ENCODE peak calls at places on chromosomes 1 and 21, in seven cellular contexts. One of them, this sample, is unnamed.

GRCh38 chr1:245678866-245679411 is 524.2 kb downstream of the KIF26B start:
- DNase-seq in CD8-positive, alpha-beta T cell: no peak
- DNase-seq in ovary: no peak
- DNase-seq in neural progenitor cell: no peak
- DNase-seq in fibroblast of lung: no peak
- DNase-seq in suprapubic skin: no peak
- DNase-seq in colonic mucosa: no peak
- DNase-seq in this sample: no peak

GRCh38 chr1:81548918-81549587 is 251.7 kb upstream of the ADGRL2 start:
- DNase-seq in CD8-positive, alpha-beta T cell: no peak
- DNase-seq in ovary: no peak
- DNase-seq in neural progenitor cell: no peak
- DNase-seq in fibroblast of lung: no peak
- DNase-seq in suprapubic skin: no peak
- DNase-seq in colonic mucosa: no peak
- DNase-seq in this sample: no peak

GRCh38 chr21:35697321-35697808 is 363.0 kb downstream of the SETD4 start:
- DNase-seq in CD8-positive, alpha-beta T cell: no peak
- DNase-seq in ovary: peak
- DNase-seq in neural progenitor cell: no peak
- DNase-seq in fibroblast of lung: peak
- DNase-seq in suprapubic skin: peak
- DNase-seq in colonic mucosa: peak
- DNase-seq in this sample: peak

GRCh38 chr1:223363057-223363855 is 720 bp downstream of the SUSD4 start:
- DNase-seq in CD8-positive, alpha-beta T cell: no peak
- DNase-seq in ovary: peak
- DNase-seq in neural progenitor cell: peak
- DNase-seq in fibroblast of lung: peak
- DNase-seq in suprapubic skin: no peak
- DNase-seq in colonic mucosa: no peak
- DNase-seq in this sample: no peak

GRCh38 chr1:8510041-8510823 is 192.3 kb downstream of the SLC45A1 start:
- DNase-seq in CD8-positive, alpha-beta T cell: no peak
- DNase-seq in ovary: no peak
- DNase-seq in neural progenitor cell: no peak
- DNase-seq in fibroblast of lung: peak
- DNase-seq in suprapubic skin: no peak
- DNase-seq in colonic mucosa: no peak
- DNase-seq in this sample: no peak

GRCh38 chr1:228309548-228310067 is 97.0 kb downstream of the TRIM11 start:
- DNase-seq in CD8-positive, alpha-beta T cell: no peak
- DNase-seq in ovary: no peak
- DNase-seq in neural progenitor cell: no peak
- DNase-seq in fibroblast of lung: no peak
- DNase-seq in suprapubic skin: peak
- DNase-seq in colonic mucosa: no peak
- DNase-seq in this sample: no peak

GRCh38 chr1:31760901-31761470 is 3.2 kb downstream of the ADGRB2 start:
- DNase-seq in CD8-positive, alpha-beta T cell: no peak
- DNase-seq in ovary: peak
- DNase-seq in neural progenitor cell: peak
- DNase-seq in fibroblast of lung: peak
- DNase-seq in suprapubic skin: peak
- DNase-seq in colonic mucosa: peak
- DNase-seq in this sample: peak

GRCh38 chr1:240237305-240237721 is 145.6 kb downstream of the FMN2 start:
- DNase-seq in CD8-positive, alpha-beta T cell: no peak
- DNase-seq in ovary: no peak
- DNase-seq in neural progenitor cell: no peak
- DNase-seq in fibroblast of lung: peak
- DNase-seq in suprapubic skin: no peak
- DNase-seq in colonic mucosa: no peak
- DNase-seq in this sample: no peak

GRCh38 chr1:207825719-207826556 is 74.1 kb downstream of the CD46 start:
- DNase-seq in CD8-positive, alpha-beta T cell: peak
- DNase-seq in ovary: peak
- DNase-seq in neural progenitor cell: no peak
- DNase-seq in fibroblast of lung: peak
- DNase-seq in suprapubic skin: peak
- DNase-seq in colonic mucosa: peak
- DNase-seq in this sample: peak

GRCh38 chr1:238562376-238562775 is 671.7 kb upstream of the ZP4 start:
- DNase-seq in CD8-positive, alpha-beta T cell: no peak
- DNase-seq in ovary: no peak
- DNase-seq in neural progenitor cell: no peak
- DNase-seq in fibroblast of lung: peak
- DNase-seq in suprapubic skin: no peak
- DNase-seq in colonic mucosa: no peak
- DNase-seq in this sample: no peak

GRCh38 chr1:55053265-55053954 is 14.1 kb downstream of the PCSK9 start:
- DNase-seq in CD8-positive, alpha-beta T cell: no peak
- DNase-seq in ovary: no peak
- DNase-seq in neural progenitor cell: no peak
- DNase-seq in fibroblast of lung: no peak
- DNase-seq in suprapubic skin: peak
- DNase-seq in colonic mucosa: no peak
- DNase-seq in this sample: no peak

GRCh38 chr21:34626131-34626530 is 11.2 kb upstream of the RCAN1 start:
- DNase-seq in CD8-positive, alpha-beta T cell: no peak
- DNase-seq in ovary: no peak
- DNase-seq in neural progenitor cell: no peak
- DNase-seq in fibroblast of lung: peak
- DNase-seq in suprapubic skin: no peak
- DNase-seq in colonic mucosa: no peak
- DNase-seq in this sample: no peak

GRCh38 chr1:201016211-201016651 is 7.3 kb downstream of the KIF21B start:
- DNase-seq in CD8-positive, alpha-beta T cell: no peak
- DNase-seq in ovary: peak
- DNase-seq in neural progenitor cell: no peak
- DNase-seq in fibroblast of lung: peak
- DNase-seq in suprapubic skin: no peak
- DNase-seq in colonic mucosa: peak
- DNase-seq in this sample: peak

GRCh38 chr21:36337099-36337509 is 17.1 kb downstream of the MORC3 start:
- DNase-seq in CD8-positive, alpha-beta T cell: no peak
- DNase-seq in ovary: no peak
- DNase-seq in neural progenitor cell: no peak
- DNase-seq in fibroblast of lung: peak
- DNase-seq in suprapubic skin: no peak
- DNase-seq in colonic mucosa: no peak
- DNase-seq in this sample: no peak

GRCh38 chr1:221087919-221088318 is 208.7 kb downstream of the HLX start:
- DNase-seq in CD8-positive, alpha-beta T cell: no peak
- DNase-seq in ovary: no peak
- DNase-seq in neural progenitor cell: no peak
- DNase-seq in fibroblast of lung: no peak
- DNase-seq in suprapubic skin: no peak
- DNase-seq in colonic mucosa: no peak
- DNase-seq in this sample: no peak

GRCh38 chr1:169586395-169587255 is at the start of gene F5:
- DNase-seq in CD8-positive, alpha-beta T cell: peak
- DNase-seq in ovary: peak
- DNase-seq in neural progenitor cell: peak
- DNase-seq in fibroblast of lung: peak
- DNase-seq in suprapubic skin: peak
- DNase-seq in colonic mucosa: peak
- DNase-seq in this sample: peak

GRCh38 chr1:32818804-32819541 is 1.5 kb downstream of the S100PBP start:
- DNase-seq in CD8-positive, alpha-beta T cell: no peak
- DNase-seq in ovary: no peak
- DNase-seq in neural progenitor cell: no peak
- DNase-seq in fibroblast of lung: no peak
- DNase-seq in suprapubic skin: no peak
- DNase-seq in colonic mucosa: peak
- DNase-seq in this sample: no peak

GRCh38 chr1:18234790-18235242 is 127.2 kb downstream of the IGSF21 start:
- DNase-seq in CD8-positive, alpha-beta T cell: no peak
- DNase-seq in ovary: no peak
- DNase-seq in neural progenitor cell: peak
- DNase-seq in fibroblast of lung: no peak
- DNase-seq in suprapubic skin: no peak
- DNase-seq in colonic mucosa: peak
- DNase-seq in this sample: no peak

GRCh38 chr1:1433804-1434130 is 1.7 kb upstream of the VWA1 start:
- DNase-seq in CD8-positive, alpha-beta T cell: no peak
- DNase-seq in ovary: peak
- DNase-seq in neural progenitor cell: peak
- DNase-seq in fibroblast of lung: peak
- DNase-seq in suprapubic skin: no peak
- DNase-seq in colonic mucosa: peak
- DNase-seq in this sample: no peak

GRCh38 chr1:89023026-89023425 is 360 bp upstream of the GBP3 start:
- DNase-seq in CD8-positive, alpha-beta T cell: no peak
- DNase-seq in ovary: no peak
- DNase-seq in neural progenitor cell: no peak
- DNase-seq in fibroblast of lung: no peak
- DNase-seq in suprapubic skin: no peak
- DNase-seq in colonic mucosa: no peak
- DNase-seq in this sample: no peak
- H3K27ac ChIP-seq in CD8-positive, alpha-beta T cell: peak
- H3K27ac ChIP-seq in ovary: peak
- H3K27ac ChIP-seq in neural progenitor cell: no peak
- H3K27ac ChIP-seq in fibroblast of lung: peak
- H3K27ac ChIP-seq in suprapubic skin: peak
- H3K27ac ChIP-seq in colonic mucosa: peak
- H3K27ac ChIP-seq in this sample: no peak

GRCh38 chr1:198598796-198599321 is 40.0 kb upstream of the PTPRC start:
- DNase-seq in CD8-positive, alpha-beta T cell: no peak
- DNase-seq in ovary: no peak
- DNase-seq in neural progenitor cell: no peak
- DNase-seq in fibroblast of lung: peak
- DNase-seq in suprapubic skin: no peak
- DNase-seq in colonic mucosa: no peak
- DNase-seq in this sample: no peak

GRCh38 chr1:198600906-198601305 is 37.9 kb upstream of the PTPRC start:
- DNase-seq in CD8-positive, alpha-beta T cell: no peak
- DNase-seq in ovary: no peak
- DNase-seq in neural progenitor cell: no peak
- DNase-seq in fibroblast of lung: no peak
- DNase-seq in suprapubic skin: no peak
- DNase-seq in colonic mucosa: no peak
- DNase-seq in this sample: no peak

GRCh38 chr1:198595765-198596164 is 43.1 kb upstream of the PTPRC start:
- DNase-seq in CD8-positive, alpha-beta T cell: no peak
- DNase-seq in ovary: no peak
- DNase-seq in neural progenitor cell: no peak
- DNase-seq in fibroblast of lung: no peak
- DNase-seq in suprapubic skin: no peak
- DNase-seq in colonic mucosa: no peak
- DNase-seq in this sample: no peak

GRCh38 chr1:198599749-198600148 is 39.1 kb upstream of the PTPRC start:
- DNase-seq in CD8-positive, alpha-beta T cell: no peak
- DNase-seq in ovary: no peak
- DNase-seq in neural progenitor cell: no peak
- DNase-seq in fibroblast of lung: no peak
- DNase-seq in suprapubic skin: no peak
- DNase-seq in colonic mucosa: no peak
- DNase-seq in this sample: no peak

DNA sequence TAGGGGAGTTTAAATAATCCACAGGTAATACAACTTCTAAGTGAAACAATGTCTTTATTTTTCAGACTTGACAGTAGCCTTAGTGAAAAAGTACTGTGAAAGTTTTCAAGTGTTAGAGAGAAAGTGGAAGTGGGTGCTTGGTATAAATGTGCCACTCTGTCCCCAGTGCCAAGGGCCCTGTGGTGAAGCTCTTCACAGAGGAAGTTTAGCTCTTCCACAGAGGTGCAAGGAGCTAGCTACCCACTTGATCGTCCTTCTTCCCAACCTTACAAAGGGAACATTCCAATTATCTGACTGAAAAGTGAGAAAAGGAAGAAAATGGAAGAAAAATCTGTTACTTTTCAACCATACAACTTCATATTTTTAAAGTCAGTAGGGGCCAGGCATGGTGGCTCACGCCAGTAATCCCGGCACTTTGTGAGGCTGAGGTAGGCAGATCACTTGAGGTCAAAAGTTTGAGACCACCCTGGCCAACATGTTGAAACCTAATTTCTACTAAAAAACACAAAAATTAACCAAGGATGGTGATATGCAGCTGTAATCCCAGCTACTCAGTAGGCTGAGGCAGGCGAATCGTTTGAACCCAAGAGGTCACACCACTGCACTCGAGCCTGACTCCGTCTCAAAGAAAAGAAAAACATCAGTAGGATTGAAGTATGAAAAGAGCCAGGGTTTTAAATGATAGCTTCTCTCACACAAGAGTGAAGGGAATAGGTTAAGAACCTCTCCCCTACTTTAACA is 41.0 kb upstream of the PTPRC start:
- DNase-seq in CD8-positive, alpha-beta T cell: no peak
- DNase-seq in ovary: no peak
- DNase-seq in neural progenitor cell: no peak
- DNase-seq in fibroblast of lung: no peak
- DNase-seq in suprapubic skin: no peak
- DNase-seq in colonic mucosa: no peak
- DNase-seq in this sample: no peak
- H3K27ac ChIP-seq in CD8-positive, alpha-beta T cell: no peak
- H3K27ac ChIP-seq in ovary: no peak
- H3K27ac ChIP-seq in neural progenitor cell: no peak
- H3K27ac ChIP-seq in fibroblast of lung: no peak
- H3K27ac ChIP-seq in suprapubic skin: no peak
- H3K27ac ChIP-seq in colonic mucosa: no peak
- H3K27ac ChIP-seq in this sample: no peak

GRCh38 chr21:46355161-46356004 is 31.4 kb downstream of the PCNT start:
- DNase-seq in CD8-positive, alpha-beta T cell: no peak
- DNase-seq in ovary: no peak
- DNase-seq in neural progenitor cell: no peak
- DNase-seq in fibroblast of lung: no peak
- DNase-seq in suprapubic skin: no peak
- DNase-seq in colonic mucosa: no peak
- DNase-seq in this sample: no peak
- H3K27ac ChIP-seq in CD8-positive, alpha-beta T cell: peak
- H3K27ac ChIP-seq in ovary: no peak
- H3K27ac ChIP-seq in neural progenitor cell: no peak
- H3K27ac ChIP-seq in fibroblast of lung: no peak
- H3K27ac ChIP-seq in suprapubic skin: no peak
- H3K27ac ChIP-seq in colonic mucosa: no peak
- H3K27ac ChIP-seq in this sample: no peak

GRCh38 chr1:61435226-61435625 is 289.7 kb downstream of the TM2D1 start:
- DNase-seq in CD8-positive, alpha-beta T cell: no peak
- DNase-seq in ovary: no peak
- DNase-seq in neural progenitor cell: no peak
- DNase-seq in fibroblast of lung: no peak
- DNase-seq in suprapubic skin: no peak
- DNase-seq in colonic mucosa: no peak
- DNase-seq in this sample: no peak

GRCh38 chr1:61432616-61433388 is 292.1 kb downstream of the TM2D1 start:
- DNase-seq in CD8-positive, alpha-beta T cell: no peak
- DNase-seq in ovary: no peak
- DNase-seq in neural progenitor cell: no peak
- DNase-seq in fibroblast of lung: no peak
- DNase-seq in suprapubic skin: no peak
- DNase-seq in colonic mucosa: no peak
- DNase-seq in this sample: no peak

GRCh38 chr1:61436016-61436415 is 288.9 kb downstream of the TM2D1 start:
- DNase-seq in CD8-positive, alpha-beta T cell: no peak
- DNase-seq in ovary: no peak
- DNase-seq in neural progenitor cell: no peak
- DNase-seq in fibroblast of lung: no peak
- DNase-seq in suprapubic skin: no peak
- DNase-seq in colonic mucosa: no peak
- DNase-seq in this sample: no peak

GRCh38 chr1:61434276-61434675 is 290.7 kb downstream of the TM2D1 start:
- DNase-seq in CD8-positive, alpha-beta T cell: no peak
- DNase-seq in ovary: no peak
- DNase-seq in neural progenitor cell: no peak
- DNase-seq in fibroblast of lung: peak
- DNase-seq in suprapubic skin: no peak
- DNase-seq in colonic mucosa: no peak
- DNase-seq in this sample: no peak

GRCh38 chr1:61433646-61434045 is 291.3 kb downstream of the TM2D1 start:
- DNase-seq in CD8-positive, alpha-beta T cell: no peak
- DNase-seq in ovary: no peak
- DNase-seq in neural progenitor cell: no peak
- DNase-seq in fibroblast of lung: no peak
- DNase-seq in suprapubic skin: no peak
- DNase-seq in colonic mucosa: no peak
- DNase-seq in this sample: no peak
- H3K27ac ChIP-seq in CD8-positive, alpha-beta T cell: no peak
- H3K27ac ChIP-seq in ovary: no peak
- H3K27ac ChIP-seq in neural progenitor cell: no peak
- H3K27ac ChIP-seq in fibroblast of lung: no peak
- H3K27ac ChIP-seq in suprapubic skin: no peak
- H3K27ac ChIP-seq in colonic mucosa: no peak
- H3K27ac ChIP-seq in this sample: no peak